ENCODE peak calls at places on chromosomes 6 and 20, in six cellular contexts. One of them, this sample, is unnamed. For H3K4me1, the result is how much of the 10 kb centered on the place peaks cover.

GRCh38 chr6:20534906-20535305 is 649 bp downstream of the CDKAL1 start:
- DNase-seq in transverse colon: no peak
- DNase-seq in HepG2: no peak
- DNase-seq in SK-N-SH: no peak
- DNase-seq in A549: no peak
- DNase-seq in ovary: no peak
- DNase-seq in this sample: no peak

GRCh38 chr6:157235600-157236039 is 87.7 kb downstream of the TMEM242 start:
- DNase-seq in A549: peak
- DNase-seq in SK-N-SH: no peak
- DNase-seq in ovary: peak
- DNase-seq in HepG2: peak
- DNase-seq in transverse colon: peak
- DNase-seq in this sample: peak

GRCh38 chr6:163459007-163459406 is 44.5 kb downstream of the QKI start:
- DNase-seq in A549: no peak
- DNase-seq in HepG2: no peak
- DNase-seq in transverse colon: no peak
- DNase-seq in SK-N-SH: no peak
- DNase-seq in ovary: no peak
- DNase-seq in this sample: peak

GRCh38 chr6:146670161-146670560 is 71.4 kb downstream of the ADGB start:
- DNase-seq in SK-N-SH: no peak
- DNase-seq in transverse colon: no peak
- DNase-seq in ovary: no peak
- DNase-seq in HepG2: no peak
- DNase-seq in A549: no peak
- DNase-seq in this sample: no peak

GRCh38 chr6:106973018-106973840 is 1.3 kb downstream of the CD24 start:
- DNase-seq in SK-N-SH: peak
- DNase-seq in ovary: no peak
- DNase-seq in HepG2: no peak
- DNase-seq in transverse colon: peak
- DNase-seq in A549: no peak
- DNase-seq in this sample: peak

GRCh38 chr6:63352587-63353281 is 33.0 kb upstream of the LGSN start:
- DNase-seq in SK-N-SH: peak
- DNase-seq in ovary: no peak
- DNase-seq in transverse colon: peak
- DNase-seq in HepG2: peak
- DNase-seq in A549: peak
- DNase-seq in this sample: peak

GRCh38 chr20:33650111-33650752 is 11.9 kb upstream of the C20orf144 start:
- DNase-seq in SK-N-SH: peak
- DNase-seq in transverse colon: no peak
- DNase-seq in A549: no peak
- DNase-seq in ovary: peak
- DNase-seq in HepG2: no peak
- DNase-seq in this sample: no peak

GRCh38 chr20:59013031-59013951 is 5.9 kb upstream of the TUBB1 start:
- DNase-seq in SK-N-SH: no peak
- DNase-seq in transverse colon: no peak
- DNase-seq in ovary: no peak
- DNase-seq in A549: no peak
- DNase-seq in HepG2: no peak
- DNase-seq in this sample: no peak

GRCh38 chr20:41248371-41249024 is 69.0 kb downstream of the ZHX3 start:
- DNase-seq in HepG2: no peak
- DNase-seq in A549: no peak
- DNase-seq in SK-N-SH: no peak
- DNase-seq in ovary: no peak
- DNase-seq in transverse colon: no peak
- DNase-seq in this sample: no peak

GRCh38 chr20:57621426-57622200 is 1.4 kb upstream of the ZBP1 start:
- DNase-seq in HepG2: no peak
- DNase-seq in ovary: no peak
- DNase-seq in SK-N-SH: no peak
- DNase-seq in A549: no peak
- DNase-seq in transverse colon: no peak
- DNase-seq in this sample: no peak

GRCh38 chr6:139862311-139862710 is 487.9 kb upstream of the CITED2 start:
- DNase-seq in ovary: no peak
- DNase-seq in SK-N-SH: no peak
- DNase-seq in HepG2: no peak
- DNase-seq in transverse colon: no peak
- DNase-seq in A549: no peak
- DNase-seq in this sample: no peak

GRCh38 chr6:137260205-137260604 is 41.0 kb upstream of the IFNGR1 start:
- DNase-seq in ovary: no peak
- DNase-seq in A549: no peak
- DNase-seq in transverse colon: no peak
- DNase-seq in HepG2: no peak
- DNase-seq in SK-N-SH: no peak
- DNase-seq in this sample: no peak

GRCh38 chr6:147677647-147678046 is 169.2 kb downstream of the SAMD5 start:
- DNase-seq in HepG2: no peak
- DNase-seq in transverse colon: no peak
- DNase-seq in ovary: no peak
- DNase-seq in SK-N-SH: no peak
- DNase-seq in A549: no peak
- DNase-seq in this sample: peak

GRCh38 chr6:2764610-2765165 is 505 bp upstream of the WRNIP1 start:
- DNase-seq in A549: peak
- DNase-seq in ovary: peak
- DNase-seq in SK-N-SH: peak
- DNase-seq in transverse colon: peak
- DNase-seq in HepG2: peak
- DNase-seq in this sample: peak

GRCh38 chr20:58571942-58572666 is 56.9 kb upstream of the APCDD1L start:
- DNase-seq in transverse colon: no peak
- DNase-seq in ovary: no peak
- DNase-seq in SK-N-SH: no peak
- DNase-seq in HepG2: no peak
- DNase-seq in A549: no peak
- DNase-seq in this sample: no peak

GRCh38 chr6:103675807-103676406 is 1183.8 kb downstream of the HACE1 start:
- DNase-seq in transverse colon: no peak
- DNase-seq in HepG2: no peak
- DNase-seq in ovary: no peak
- DNase-seq in SK-N-SH: no peak
- DNase-seq in A549: no peak
- DNase-seq in this sample: no peak

GRCh38 chr20:9514461-9515210 is at the start of gene LAMP5:
- DNase-seq in transverse colon: no peak
- DNase-seq in A549: no peak
- DNase-seq in ovary: no peak
- DNase-seq in HepG2: no peak
- DNase-seq in SK-N-SH: peak
- DNase-seq in this sample: no peak

GRCh38 chr6:37396571-37397185 is 36.3 kb upstream of the CMTR1 start:
- DNase-seq in ovary: no peak
- DNase-seq in transverse colon: no peak
- DNase-seq in A549: no peak
- DNase-seq in SK-N-SH: no peak
- DNase-seq in HepG2: no peak
- DNase-seq in this sample: no peak

GRCh38 chr6:44028767-44029166 is 98.5 kb downstream of the MRPL14 start:
- DNase-seq in HepG2: no peak
- DNase-seq in A549: no peak
- DNase-seq in transverse colon: no peak
- DNase-seq in ovary: no peak
- DNase-seq in SK-N-SH: peak
- DNase-seq in this sample: no peak

GRCh38 chr20:63081351-63081750 is 74.6 kb upstream of the BHLHE23 start:
- DNase-seq in ovary: peak
- DNase-seq in HepG2: no peak
- DNase-seq in A549: no peak
- DNase-seq in SK-N-SH: no peak
- DNase-seq in transverse colon: no peak
- DNase-seq in this sample: no peak

GRCh38 chr20:61263938-61264337 is 11.9 kb downstream of the CDH4 start:
- DNase-seq in A549: no peak
- DNase-seq in HepG2: no peak
- DNase-seq in ovary: no peak
- DNase-seq in SK-N-SH: no peak
- DNase-seq in transverse colon: no peak
- DNase-seq in this sample: no peak
- H3K4me1 ChIP-seq in A549: under half
- H3K4me1 ChIP-seq in HepG2: under half
- H3K4me1 ChIP-seq in ovary: under half
- H3K4me1 ChIP-seq in SK-N-SH: under half
- H3K4me1 ChIP-seq in transverse colon: under half
- H3K4me1 ChIP-seq in this sample: under half

GRCh38 chr20:23637282-23638221 is at the start of gene CST3:
- DNase-seq in HepG2: peak
- DNase-seq in SK-N-SH: peak
- DNase-seq in transverse colon: peak
- DNase-seq in ovary: peak
- DNase-seq in A549: peak
- DNase-seq in this sample: peak
- TF ChIP-seq EP300 in HepG2: peak
- TF ChIP-seq EP300 in SK-N-SH: no peak
- TF ChIP-seq EP300 in transverse colon: no peak
- TF ChIP-seq EP300 in ovary: no peak
- TF ChIP-seq EP300 in A549: no peak
- TF ChIP-seq EP300 in this sample: no peak

GRCh38 chr6:1015819-1016218 is 296.1 kb upstream of the FOXQ1 start:
- DNase-seq in HepG2: peak
- DNase-seq in ovary: no peak
- DNase-seq in transverse colon: no peak
- DNase-seq in SK-N-SH: no peak
- DNase-seq in A549: peak
- DNase-seq in this sample: no peak
- TF ChIP-seq CTCF in HepG2: peak
- TF ChIP-seq CTCF in ovary: no peak
- TF ChIP-seq CTCF in transverse colon: no peak
- TF ChIP-seq CTCF in SK-N-SH: no peak
- TF ChIP-seq CTCF in A549: no peak
- TF ChIP-seq CTCF in this sample: no peak

GRCh38 chr20:50916934-50917333 is 14.3 kb downstream of the ADNP start:
- DNase-seq in HepG2: no peak
- DNase-seq in A549: no peak
- DNase-seq in ovary: no peak
- DNase-seq in SK-N-SH: no peak
- DNase-seq in transverse colon: no peak
- DNase-seq in this sample: no peak
- H3K4me1 ChIP-seq in HepG2: under half
- H3K4me1 ChIP-seq in A549: half or more
- H3K4me1 ChIP-seq in ovary: under half
- H3K4me1 ChIP-seq in SK-N-SH: half or more
- H3K4me1 ChIP-seq in transverse colon: under half
- H3K4me1 ChIP-seq in this sample: half or more

DNA sequence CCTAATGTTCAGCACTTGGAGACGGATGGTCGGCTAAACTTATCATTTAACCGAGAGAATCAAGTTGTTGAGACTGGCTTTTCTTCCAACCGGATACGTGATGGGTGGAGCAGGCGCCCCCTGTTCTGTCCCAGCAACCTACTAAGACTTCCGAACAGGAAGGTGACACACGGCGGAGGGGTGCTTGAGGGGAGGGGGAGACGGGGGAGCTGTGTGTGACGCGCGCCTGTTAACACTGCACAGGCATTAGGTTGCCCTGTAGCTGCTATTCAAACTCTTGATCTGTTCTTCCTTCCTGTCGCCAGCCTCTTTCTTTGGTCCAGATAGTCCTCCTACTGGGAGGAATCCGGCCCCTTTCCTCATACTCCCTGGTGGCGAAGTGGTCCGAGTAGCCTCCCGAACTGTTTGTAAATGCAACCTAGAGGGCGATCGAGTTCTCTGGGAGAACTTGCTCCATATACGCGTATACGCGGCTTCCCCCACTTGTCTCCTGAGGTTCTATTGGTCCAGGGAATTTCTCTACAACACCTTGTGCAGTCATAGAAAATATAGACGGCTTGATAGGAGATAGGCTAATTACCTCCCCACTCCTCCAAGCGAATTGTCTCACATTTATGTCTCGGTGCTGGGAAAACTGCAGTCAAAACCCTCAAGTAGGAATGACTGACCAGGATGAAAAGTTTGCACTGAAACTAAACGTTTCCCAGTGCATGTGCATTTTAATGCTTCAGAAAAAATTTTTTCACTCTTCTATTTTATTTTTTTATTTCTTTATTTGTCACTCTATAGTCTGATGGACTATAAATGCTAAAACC is 126.0 kb upstream of the SLC2A12 start:
- DNase-seq in A549: peak
- DNase-seq in transverse colon: peak
- DNase-seq in HepG2: peak
- DNase-seq in ovary: peak
- DNase-seq in SK-N-SH: peak
- DNase-seq in this sample: peak
- TF ChIP-seq EP300 in A549: no peak
- TF ChIP-seq EP300 in transverse colon: no peak
- TF ChIP-seq EP300 in HepG2: no peak
- TF ChIP-seq EP300 in ovary: no peak
- TF ChIP-seq EP300 in SK-N-SH: no peak
- TF ChIP-seq EP300 in this sample: peak

GRCh38 chr6:33426590-33427563 is 7.0 kb downstream of the SYNGAP1 start:
- DNase-seq in SK-N-SH: peak
- DNase-seq in ovary: no peak
- DNase-seq in A549: peak
- DNase-seq in HepG2: no peak
- DNase-seq in transverse colon: no peak
- DNase-seq in this sample: no peak

GRCh38 chr6:33428891-33429744 is 9.3 kb downstream of the SYNGAP1 start:
- DNase-seq in transverse colon: no peak
- DNase-seq in SK-N-SH: no peak
- DNase-seq in ovary: no peak
- DNase-seq in HepG2: no peak
- DNase-seq in A549: no peak
- DNase-seq in this sample: no peak

GRCh38 chr6:33425668-33426577 is 6.1 kb downstream of the SYNGAP1 start:
- DNase-seq in HepG2: peak
- DNase-seq in ovary: peak
- DNase-seq in transverse colon: peak
- DNase-seq in SK-N-SH: peak
- DNase-seq in A549: peak
- DNase-seq in this sample: peak

GRCh38 chr6:33428219-33428890 is 8.5 kb downstream of the SYNGAP1 start:
- DNase-seq in A549: peak
- DNase-seq in HepG2: peak
- DNase-seq in transverse colon: peak
- DNase-seq in ovary: no peak
- DNase-seq in SK-N-SH: peak
- DNase-seq in this sample: no peak

DNA sequence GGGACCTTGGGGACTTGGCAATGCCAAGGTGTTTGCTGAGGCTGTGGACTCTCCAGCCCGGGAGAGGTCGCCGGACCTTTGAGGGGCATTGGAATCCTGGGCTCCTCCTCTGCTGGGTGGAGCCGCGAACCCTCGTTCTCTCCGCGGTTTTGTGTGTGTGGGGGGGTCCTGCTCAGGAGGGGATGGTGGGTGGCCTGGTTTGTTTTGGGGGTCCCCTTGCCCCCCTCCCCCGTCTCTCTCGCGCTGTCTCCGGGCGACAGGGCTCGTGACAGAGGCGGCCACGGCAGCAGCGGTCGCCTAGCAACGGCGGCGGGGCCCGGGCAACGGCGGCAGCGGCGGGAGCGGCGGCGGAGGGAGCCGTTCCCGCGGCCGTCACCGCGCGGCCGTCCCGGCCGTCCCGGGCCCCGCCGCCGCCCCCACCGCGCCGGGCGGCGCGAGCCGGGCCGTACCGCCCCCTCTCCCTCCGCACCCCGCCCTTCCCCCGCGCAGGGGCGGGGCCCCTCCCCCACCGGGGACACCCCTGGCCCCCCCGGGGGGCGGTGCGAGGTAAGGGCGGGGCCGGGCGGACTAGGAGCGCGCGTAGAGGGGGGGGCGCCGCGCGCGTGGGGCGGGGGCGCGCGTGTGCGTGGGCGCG is 7.8 kb downstream of the SYNGAP1 start:
- DNase-seq in transverse colon: peak
- DNase-seq in SK-N-SH: peak
- DNase-seq in A549: peak
- DNase-seq in HepG2: no peak
- DNase-seq in ovary: peak
- DNase-seq in this sample: peak
- TF ChIP-seq CTCF in transverse colon: no peak
- TF ChIP-seq CTCF in SK-N-SH: peak
- TF ChIP-seq CTCF in A549: no peak
- TF ChIP-seq CTCF in HepG2: peak
- TF ChIP-seq CTCF in ovary: no peak
- TF ChIP-seq CTCF in this sample: no peak

This sample was measured in upper lobe of left lung.